ENCODE peak calls at places on chromosome 20, in four cellular contexts. One of them, this sample, is unnamed.

GRCh38 chr20:49483018-49483705 is 694 bp upstream of the KCNB1 start:
- DNase-seq in T-cell: no peak
- DNase-seq in ovary: no peak
- DNase-seq in astrocyte of the spinal cord: no peak
- DNase-seq in this sample: no peak

GRCh38 chr20:35618032-35618371 is 2.4 kb downstream of the SPAG4 start:
- DNase-seq in T-cell: no peak
- DNase-seq in ovary: no peak
- DNase-seq in astrocyte of the spinal cord: no peak
- DNase-seq in this sample: no peak

GRCh38 chr20:52490715-52491430 is 299.3 kb upstream of the ZFP64 start:
- DNase-seq in T-cell: no peak
- DNase-seq in ovary: no peak
- DNase-seq in astrocyte of the spinal cord: peak
- DNase-seq in this sample: peak

GRCh38 chr20:2651772-2652723 is at the start of gene NOP56:
- DNase-seq in T-cell: peak
- DNase-seq in ovary: peak
- DNase-seq in astrocyte of the spinal cord: peak
- DNase-seq in this sample: peak

GRCh38 chr20:46807998-46808397 is 86.6 kb upstream of the EYA2 start:
- DNase-seq in T-cell: no peak
- DNase-seq in ovary: no peak
- DNase-seq in astrocyte of the spinal cord: no peak
- DNase-seq in this sample: no peak

GRCh38 chr20:19944772-19945459 is 72.2 kb upstream of the NAA20 start:
- DNase-seq in T-cell: no peak
- DNase-seq in ovary: no peak
- DNase-seq in astrocyte of the spinal cord: peak
- DNase-seq in this sample: no peak

GRCh38 chr20:47206962-47207641 is 149.4 kb downstream of the ZMYND8 start:
- DNase-seq in T-cell: no peak
- DNase-seq in ovary: no peak
- DNase-seq in astrocyte of the spinal cord: no peak
- DNase-seq in this sample: no peak

GRCh38 chr20:18831830-18832229 is 18.2 kb downstream of the SCP2D1 start:
- DNase-seq in T-cell: no peak
- DNase-seq in ovary: no peak
- DNase-seq in astrocyte of the spinal cord: peak
- DNase-seq in this sample: no peak

GRCh38 chr20:54347216-54347833 is 128.1 kb upstream of the DOK5 start:
- DNase-seq in T-cell: no peak
- DNase-seq in ovary: no peak
- DNase-seq in astrocyte of the spinal cord: no peak
- DNase-seq in this sample: no peak